ENCODE peak calls at places on chromosome 22, in six cellular contexts. One of them, this sample, is unnamed.

GRCh38 chr22:27986937-27987336 is 67.9 kb upstream of the PITPNB start:
- DNase-seq in NB4: no peak
- DNase-seq in prostate gland: no peak
- DNase-seq in AG09309: no peak
- DNase-seq in right lobe of liver: peak
- DNase-seq in lower lobe of right lung: no peak
- DNase-seq in this sample: no peak

GRCh38 chr22:50316114-50317065 is 8.9 kb upstream of the PLXNB2 start:
- DNase-seq in prostate gland: no peak
- DNase-seq in right lobe of liver: no peak
- DNase-seq in lower lobe of right lung: no peak
- DNase-seq in NB4: no peak
- DNase-seq in AG09309: no peak
- DNase-seq in this sample: no peak

GRCh38 chr22:17773606-17774205 is 563 bp downstream of the BID start:
- DNase-seq in AG09309: no peak
- DNase-seq in NB4: peak
- DNase-seq in lower lobe of right lung: peak
- DNase-seq in right lobe of liver: peak
- DNase-seq in prostate gland: no peak
- DNase-seq in this sample: peak

GRCh38 chr22:50470491-50470890 is 4.3 kb downstream of the SBF1 start:
- DNase-seq in AG09309: no peak
- DNase-seq in prostate gland: no peak
- DNase-seq in NB4: peak
- DNase-seq in right lobe of liver: no peak
- DNase-seq in lower lobe of right lung: no peak
- DNase-seq in this sample: no peak

GRCh38 chr22:36497910-36498669 is 8.8 kb downstream of the FOXRED2 start:
- DNase-seq in lower lobe of right lung: no peak
- DNase-seq in NB4: no peak
- DNase-seq in prostate gland: no peak
- DNase-seq in AG09309: no peak
- DNase-seq in right lobe of liver: no peak
- DNase-seq in this sample: no peak

GRCh38 chr22:27919943-27920755 is 1.1 kb upstream of the PITPNB start:
- DNase-seq in prostate gland: no peak
- DNase-seq in AG09309: no peak
- DNase-seq in NB4: no peak
- DNase-seq in lower lobe of right lung: no peak
- DNase-seq in right lobe of liver: no peak
- DNase-seq in this sample: no peak

GRCh38 chr22:50262460-50262911 is 1.0 kb upstream of the MAPK12 start:
- DNase-seq in prostate gland: no peak
- DNase-seq in AG09309: no peak
- DNase-seq in lower lobe of right lung: no peak
- DNase-seq in right lobe of liver: no peak
- DNase-seq in NB4: peak
- DNase-seq in this sample: no peak

GRCh38 chr22:29359469-29359868 is 28.9 kb downstream of the AP1B1 start:
- DNase-seq in right lobe of liver: peak
- DNase-seq in prostate gland: peak
- DNase-seq in AG09309: no peak
- DNase-seq in lower lobe of right lung: no peak
- DNase-seq in NB4: peak
- DNase-seq in this sample: no peak

GRCh38 chr22:37256075-37256726 is 12.1 kb upstream of the RAC2 start:
- DNase-seq in right lobe of liver: no peak
- DNase-seq in AG09309: no peak
- DNase-seq in lower lobe of right lung: peak
- DNase-seq in NB4: no peak
- DNase-seq in prostate gland: no peak
- DNase-seq in this sample: no peak

GRCh38 chr22:49366437-49366836 is 461.2 kb downstream of the BRD1 start:
- DNase-seq in NB4: no peak
- DNase-seq in lower lobe of right lung: no peak
- DNase-seq in right lobe of liver: no peak
- DNase-seq in AG09309: no peak
- DNase-seq in prostate gland: no peak
- DNase-seq in this sample: no peak

GRCh38 chr22:49825436-49825835 is 2.2 kb downstream of the BRD1 start:
- DNase-seq in lower lobe of right lung: no peak
- DNase-seq in prostate gland: no peak
- DNase-seq in AG09309: no peak
- DNase-seq in right lobe of liver: no peak
- DNase-seq in NB4: peak
- DNase-seq in this sample: no peak

GRCh38 chr22:45335021-45335818 is 25.5 kb downstream of the FAM118A start:
- DNase-seq in right lobe of liver: peak
- DNase-seq in AG09309: no peak
- DNase-seq in NB4: no peak
- DNase-seq in lower lobe of right lung: no peak
- DNase-seq in prostate gland: peak
- DNase-seq in this sample: no peak

GRCh38 chr22:50576070-50576469 is 2.2 kb downstream of the CPT1B start:
- DNase-seq in NB4: peak
- DNase-seq in prostate gland: no peak
- DNase-seq in lower lobe of right lung: no peak
- DNase-seq in AG09309: peak
- DNase-seq in right lobe of liver: no peak
- DNase-seq in this sample: no peak

GRCh38 chr22:12613199-12613598 is 2914.8 kb upstream of the OR11H1 start:
- DNase-seq in right lobe of liver: no peak
- DNase-seq in AG09309: no peak
- DNase-seq in NB4: no peak
- DNase-seq in lower lobe of right lung: no peak
- DNase-seq in prostate gland: no peak
- DNase-seq in this sample: no peak

GRCh38 chr22:30310881-30311771 is 15.6 kb downstream of the TBC1D10A start:
- DNase-seq in prostate gland: peak
- DNase-seq in right lobe of liver: peak
- DNase-seq in AG09309: no peak
- DNase-seq in NB4: no peak
- DNase-seq in lower lobe of right lung: peak
- DNase-seq in this sample: no peak

GRCh38 chr22:46381142-46381541 is 45.6 kb downstream of the TRMU start:
- DNase-seq in lower lobe of right lung: no peak
- DNase-seq in AG09309: no peak
- DNase-seq in NB4: no peak
- DNase-seq in right lobe of liver: no peak
- DNase-seq in prostate gland: no peak
- DNase-seq in this sample: no peak

GRCh38 chr22:47276219-47276843 is 513.9 kb downstream of the TBC1D22A start:
- DNase-seq in lower lobe of right lung: no peak
- DNase-seq in prostate gland: no peak
- DNase-seq in NB4: no peak
- DNase-seq in AG09309: no peak
- DNase-seq in right lobe of liver: no peak
- DNase-seq in this sample: no peak

GRCh38 chr22:25900390-25900789 is 158.4 kb downstream of the MYO18B start:
- DNase-seq in AG09309: no peak
- DNase-seq in lower lobe of right lung: no peak
- DNase-seq in right lobe of liver: no peak
- DNase-seq in NB4: no peak
- DNase-seq in prostate gland: no peak
- DNase-seq in this sample: no peak

GRCh38 chr22:25899566-25899965 is 157.6 kb downstream of the MYO18B start:
- DNase-seq in lower lobe of right lung: no peak
- DNase-seq in right lobe of liver: no peak
- DNase-seq in prostate gland: no peak
- DNase-seq in NB4: no peak
- DNase-seq in AG09309: no peak
- DNase-seq in this sample: no peak

GRCh38 chr22:25896592-25896991 is 154.6 kb downstream of the MYO18B start:
- DNase-seq in right lobe of liver: no peak
- DNase-seq in prostate gland: no peak
- DNase-seq in NB4: no peak
- DNase-seq in lower lobe of right lung: no peak
- DNase-seq in AG09309: no peak
- DNase-seq in this sample: no peak

GRCh38 chr22:25900880-25901279 is 158.9 kb downstream of the MYO18B start:
- DNase-seq in lower lobe of right lung: no peak
- DNase-seq in right lobe of liver: no peak
- DNase-seq in NB4: peak
- DNase-seq in AG09309: no peak
- DNase-seq in prostate gland: no peak
- DNase-seq in this sample: no peak

DNA sequence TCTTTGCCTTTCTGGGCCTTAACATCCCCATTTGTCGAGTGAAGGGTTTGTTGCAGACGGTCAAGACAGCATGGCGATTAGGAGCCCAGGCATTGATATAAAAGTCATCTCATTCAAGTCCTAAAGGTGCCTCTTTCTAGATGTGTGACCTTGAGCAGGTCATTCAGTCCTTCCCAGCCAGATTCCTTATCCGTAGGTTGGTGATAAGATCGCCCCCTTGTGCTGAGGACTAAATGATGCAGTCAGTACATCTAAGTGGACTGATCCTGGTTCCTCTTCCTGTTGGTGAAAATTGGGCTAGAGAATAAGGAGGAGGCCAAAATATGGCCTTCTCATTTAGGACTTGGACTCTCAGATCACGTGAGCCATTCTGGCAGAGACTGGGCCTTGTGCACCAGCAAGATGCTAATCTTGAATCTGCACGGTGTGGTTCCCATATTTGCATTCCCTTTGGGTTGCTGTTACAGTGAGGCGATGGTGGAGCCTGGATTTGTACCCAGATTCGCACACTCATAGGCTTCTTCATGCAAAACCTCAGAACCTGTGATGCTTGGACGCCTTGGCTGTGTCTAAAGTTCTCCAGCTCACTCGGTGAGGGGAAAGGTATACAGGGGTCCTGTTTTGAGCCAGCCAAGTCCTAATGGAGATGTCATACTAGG is 156.8 kb downstream of the MYO18B start:
- DNase-seq in NB4: peak
- DNase-seq in right lobe of liver: no peak
- DNase-seq in AG09309: no peak
- DNase-seq in prostate gland: no peak
- DNase-seq in lower lobe of right lung: no peak
- DNase-seq in this sample: peak
- TF ChIP-seq CTCF in NB4: peak
- TF ChIP-seq CTCF in right lobe of liver: peak
- TF ChIP-seq CTCF in AG09309: no peak
- TF ChIP-seq CTCF in prostate gland: no peak
- TF ChIP-seq CTCF in lower lobe of right lung: peak
- TF ChIP-seq CTCF in this sample: no peak

DNA sequence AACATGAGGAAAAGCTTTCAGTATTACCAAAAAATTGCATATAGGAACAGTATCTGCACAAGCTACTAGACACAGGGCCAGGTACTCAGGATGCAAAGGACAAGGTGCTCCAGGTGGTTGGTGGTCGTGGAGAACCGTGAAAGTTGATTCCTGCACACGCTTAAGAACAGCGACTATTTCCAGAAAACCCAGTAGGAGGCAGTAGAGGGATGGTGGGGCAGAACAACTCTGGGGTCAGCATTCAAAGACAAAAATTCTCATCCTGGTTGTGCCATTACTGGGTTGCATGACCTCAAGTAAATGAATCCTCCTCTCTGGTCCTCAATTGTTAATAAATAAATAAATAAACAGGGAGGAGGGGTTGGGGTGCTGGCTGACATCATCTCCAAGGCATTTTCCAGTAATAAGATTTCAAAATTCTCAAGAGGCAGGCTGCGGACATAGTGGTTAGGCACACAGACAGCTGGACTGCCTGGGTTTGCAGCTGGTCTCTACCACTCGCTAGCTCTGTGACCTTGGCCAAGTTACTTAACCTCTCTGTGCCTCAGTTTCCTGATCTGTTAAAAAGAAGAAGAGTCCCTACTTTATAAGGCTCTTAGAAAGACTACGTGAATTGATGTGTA is 89.6 kb downstream of the ISX start:
- DNase-seq in lower lobe of right lung: no peak
- DNase-seq in AG09309: no peak
- DNase-seq in right lobe of liver: no peak
- DNase-seq in NB4: peak
- DNase-seq in prostate gland: no peak
- DNase-seq in this sample: no peak
- TF ChIP-seq CTCF in lower lobe of right lung: no peak
- TF ChIP-seq CTCF in AG09309: peak
- TF ChIP-seq CTCF in right lobe of liver: no peak
- TF ChIP-seq CTCF in NB4: peak
- TF ChIP-seq CTCF in prostate gland: no peak
- TF ChIP-seq CTCF in this sample: no peak

GRCh38 chr22:38570841-38571364 is 920 bp upstream of the DMC1 start:
- DNase-seq in AG09309: no peak
- DNase-seq in NB4: peak
- DNase-seq in right lobe of liver: no peak
- DNase-seq in lower lobe of right lung: peak
- DNase-seq in prostate gland: peak
- DNase-seq in this sample: peak
- TF ChIP-seq CTCF in AG09309: no peak
- TF ChIP-seq CTCF in NB4: no peak
- TF ChIP-seq CTCF in right lobe of liver: no peak
- TF ChIP-seq CTCF in lower lobe of right lung: no peak
- TF ChIP-seq CTCF in prostate gland: no peak
- TF ChIP-seq CTCF in this sample: peak

GRCh38 chr22:38501797-38502672 is 4.1 kb downstream of the DDX17 start:
- DNase-seq in NB4: no peak
- DNase-seq in right lobe of liver: no peak
- DNase-seq in prostate gland: no peak
- DNase-seq in lower lobe of right lung: no peak
- DNase-seq in AG09309: no peak
- DNase-seq in this sample: no peak

GRCh38 chr22:38504731-38505594 is 1.1 kb downstream of the DDX17 start:
- DNase-seq in prostate gland: peak
- DNase-seq in AG09309: no peak
- DNase-seq in NB4: peak
- DNase-seq in lower lobe of right lung: peak
- DNase-seq in right lobe of liver: peak
- DNase-seq in this sample: peak

GRCh38 chr22:38503021-38503420 is 3.1 kb downstream of the DDX17 start:
- DNase-seq in lower lobe of right lung: no peak
- DNase-seq in right lobe of liver: no peak
- DNase-seq in AG09309: no peak
- DNase-seq in prostate gland: no peak
- DNase-seq in NB4: no peak
- DNase-seq in this sample: no peak

GRCh38 chr22:38505595-38506117 is 455 bp downstream of the DDX17 start:
- DNase-seq in AG09309: no peak
- DNase-seq in lower lobe of right lung: peak
- DNase-seq in right lobe of liver: peak
- DNase-seq in NB4: peak
- DNase-seq in prostate gland: peak
- DNase-seq in this sample: peak

GRCh38 chr22:38506118-38506962 is at the start of gene DDX17:
- DNase-seq in prostate gland: peak
- DNase-seq in NB4: peak
- DNase-seq in lower lobe of right lung: peak
- DNase-seq in AG09309: peak
- DNase-seq in right lobe of liver: peak
- DNase-seq in this sample: peak
- TF ChIP-seq CTCF in prostate gland: peak
- TF ChIP-seq CTCF in NB4: no peak
- TF ChIP-seq CTCF in lower lobe of right lung: peak
- TF ChIP-seq CTCF in AG09309: no peak
- TF ChIP-seq CTCF in right lobe of liver: no peak
- TF ChIP-seq CTCF in this sample: no peak